ENCODE peak calls at places on chromosomes 11 and 22, in eight cellular contexts. One of them, this sample, is unnamed.

GRCh38 chr11:19306570-19306969 is 65.8 kb upstream of the E2F8 start:
- DNase-seq in keratinocyte: no peak
- DNase-seq in neural progenitor cell: no peak
- DNase-seq in mesendoderm: no peak
- DNase-seq in colonic mucosa: no peak
- DNase-seq in mammary epithelial cell: no peak
- DNase-seq in SK-N-SH: no peak
- DNase-seq in endothelial cell of umbilical vein: no peak
- DNase-seq in this sample: no peak

GRCh38 chr11:2768471-2769408 is 68.9 kb upstream of the KCNQ1OT1 start:
- DNase-seq in endothelial cell of umbilical vein: no peak
- DNase-seq in mesendoderm: peak; percentile 50
- DNase-seq in keratinocyte: no peak
- DNase-seq in mammary epithelial cell: peak; percentile 47
- DNase-seq in colonic mucosa: peak; percentile 11
- DNase-seq in neural progenitor cell: no peak
- DNase-seq in SK-N-SH: no peak
- DNase-seq in this sample: peak; percentile 89

GRCh38 chr22:43829904-43830851 is 18.1 kb upstream of the EFCAB6 start:
- DNase-seq in SK-N-SH: peak; percentile 62
- DNase-seq in mesendoderm: no peak
- DNase-seq in mammary epithelial cell: no peak
- DNase-seq in endothelial cell of umbilical vein: no peak
- DNase-seq in colonic mucosa: no peak
- DNase-seq in keratinocyte: no peak
- DNase-seq in neural progenitor cell: no peak
- DNase-seq in this sample: peak; percentile 83

GRCh38 chr22:41524283-41524682 is 20.0 kb downstream of the POLR3H start:
- DNase-seq in endothelial cell of umbilical vein: peak; percentile 29
- DNase-seq in neural progenitor cell: no peak
- DNase-seq in keratinocyte: no peak
- DNase-seq in mesendoderm: no peak
- DNase-seq in mammary epithelial cell: no peak
- DNase-seq in SK-N-SH: no peak
- DNase-seq in colonic mucosa: peak; percentile 40
- DNase-seq in this sample: no peak

GRCh38 chr11:20043992-20044391 is 116.3 kb downstream of the DBX1 start:
- DNase-seq in SK-N-SH: no peak
- DNase-seq in keratinocyte: no peak
- DNase-seq in mesendoderm: no peak
- DNase-seq in mammary epithelial cell: no peak
- DNase-seq in colonic mucosa: no peak
- DNase-seq in neural progenitor cell: no peak
- DNase-seq in endothelial cell of umbilical vein: no peak
- DNase-seq in this sample: no peak

GRCh38 chr11:1225386-1226225 is 2.7 kb downstream of the MUC5B start:
- DNase-seq in colonic mucosa: peak; percentile 17
- DNase-seq in endothelial cell of umbilical vein: no peak
- DNase-seq in mammary epithelial cell: no peak
- DNase-seq in keratinocyte: no peak
- DNase-seq in neural progenitor cell: peak; percentile 2
- DNase-seq in mesendoderm: no peak
- DNase-seq in SK-N-SH: peak; percentile 30
- DNase-seq in this sample: no peak

GRCh38 chr11:6647282-6647679 is 8.3 kb downstream of the DCHS1 start:
- DNase-seq in colonic mucosa: peak; percentile 34
- DNase-seq in keratinocyte: no peak
- DNase-seq in endothelial cell of umbilical vein: peak; percentile 67
- DNase-seq in mammary epithelial cell: no peak
- DNase-seq in SK-N-SH: peak; percentile 73
- DNase-seq in neural progenitor cell: no peak
- DNase-seq in mesendoderm: peak; percentile 38
- DNase-seq in this sample: peak; percentile 78

GRCh38 chr11:3126901-3127691 is 38.0 kb downstream of the OSBPL5 start:
- DNase-seq in neural progenitor cell: no peak
- DNase-seq in SK-N-SH: no peak
- DNase-seq in mammary epithelial cell: no peak
- DNase-seq in mesendoderm: no peak
- DNase-seq in keratinocyte: no peak
- DNase-seq in endothelial cell of umbilical vein: no peak
- DNase-seq in colonic mucosa: no peak
- DNase-seq in this sample: no peak

GRCh38 chr11:44286268-44286880 is 23.6 kb downstream of the ALX4 start:
- DNase-seq in keratinocyte: no peak
- DNase-seq in mammary epithelial cell: peak; percentile 44
- DNase-seq in mesendoderm: peak; percentile 90
- DNase-seq in colonic mucosa: peak; percentile 33
- DNase-seq in neural progenitor cell: peak; percentile 82
- DNase-seq in SK-N-SH: peak; percentile 86
- DNase-seq in endothelial cell of umbilical vein: peak; percentile 41
- DNase-seq in this sample: peak; percentile 66

GRCh38 chr11:14974723-14975587 is 2.8 kb upstream of the CALCA start:
- DNase-seq in endothelial cell of umbilical vein: peak; percentile 52
- DNase-seq in colonic mucosa: peak; percentile 55
- DNase-seq in mesendoderm: peak; percentile 92
- DNase-seq in neural progenitor cell: peak; percentile 84
- DNase-seq in mammary epithelial cell: peak; percentile 33
- DNase-seq in SK-N-SH: peak; percentile 65
- DNase-seq in keratinocyte: no peak
- DNase-seq in this sample: peak; percentile 64

GRCh38 chr11:17526326-17526725 is 17.9 kb downstream of the USH1C start:
- DNase-seq in SK-N-SH: no peak
- DNase-seq in neural progenitor cell: no peak
- DNase-seq in mesendoderm: no peak
- DNase-seq in keratinocyte: no peak
- DNase-seq in colonic mucosa: no peak
- DNase-seq in endothelial cell of umbilical vein: no peak
- DNase-seq in mammary epithelial cell: no peak
- DNase-seq in this sample: no peak

GRCh38 chr11:123100378-123101085 is 38.6 kb upstream of the HSPA8 start:
- DNase-seq in mammary epithelial cell: no peak
- DNase-seq in colonic mucosa: no peak
- DNase-seq in mesendoderm: no peak
- DNase-seq in neural progenitor cell: no peak
- DNase-seq in endothelial cell of umbilical vein: no peak
- DNase-seq in SK-N-SH: no peak
- DNase-seq in keratinocyte: no peak
- DNase-seq in this sample: peak; percentile 64

GRCh38 chr11:24386551-24387404 is 110.1 kb upstream of the LUZP2 start:
- DNase-seq in mesendoderm: peak; percentile 82
- DNase-seq in neural progenitor cell: peak; percentile 58
- DNase-seq in colonic mucosa: no peak
- DNase-seq in SK-N-SH: peak; percentile 13
- DNase-seq in endothelial cell of umbilical vein: peak; percentile 38
- DNase-seq in keratinocyte: no peak
- DNase-seq in mammary epithelial cell: peak; percentile 8
- DNase-seq in this sample: peak; percentile 65

GRCh38 chr11:44957051-44957515 is 6.4 kb upstream of the TP53I11 start:
- DNase-seq in keratinocyte: no peak
- DNase-seq in mesendoderm: no peak
- DNase-seq in mammary epithelial cell: no peak
- DNase-seq in neural progenitor cell: peak; percentile 67
- DNase-seq in colonic mucosa: no peak
- DNase-seq in endothelial cell of umbilical vein: no peak
- DNase-seq in SK-N-SH: no peak
- DNase-seq in this sample: no peak

GRCh38 chr11:95119361-95120060 is 29.9 kb downstream of the ENDOD1 start:
- DNase-seq in SK-N-SH: no peak
- DNase-seq in mammary epithelial cell: peak; percentile 94
- DNase-seq in colonic mucosa: no peak
- DNase-seq in endothelial cell of umbilical vein: no peak
- DNase-seq in keratinocyte: peak; percentile 44
- DNase-seq in neural progenitor cell: no peak
- DNase-seq in mesendoderm: no peak
- DNase-seq in this sample: no peak

GRCh38 chr11:60563553-60564235 is 48.5 kb downstream of the MS4A13 start:
- DNase-seq in colonic mucosa: no peak
- DNase-seq in neural progenitor cell: no peak
- DNase-seq in endothelial cell of umbilical vein: no peak
- DNase-seq in mammary epithelial cell: peak; percentile 65
- DNase-seq in SK-N-SH: no peak
- DNase-seq in mesendoderm: peak; percentile 16
- DNase-seq in keratinocyte: no peak
- DNase-seq in this sample: no peak

GRCh38 chr22:42720263-42721044 is at the start of gene A4GALT:
- DNase-seq in keratinocyte: no peak
- DNase-seq in neural progenitor cell: peak; percentile 73
- DNase-seq in mesendoderm: no peak
- DNase-seq in SK-N-SH: peak; percentile 63
- DNase-seq in colonic mucosa: no peak
- DNase-seq in mammary epithelial cell: no peak
- DNase-seq in endothelial cell of umbilical vein: no peak
- DNase-seq in this sample: peak; percentile 55

GRCh38 chr11:111066861-111067260 is 178.7 kb upstream of the POU2AF2 start:
- DNase-seq in keratinocyte: no peak
- DNase-seq in neural progenitor cell: no peak
- DNase-seq in colonic mucosa: no peak
- DNase-seq in SK-N-SH: no peak
- DNase-seq in endothelial cell of umbilical vein: no peak
- DNase-seq in mammary epithelial cell: peak; percentile 45
- DNase-seq in mesendoderm: no peak
- DNase-seq in this sample: no peak

GRCh38 chr11:106031210-106031845 is 9.3 kb upstream of the MSANTD4 start:
- DNase-seq in keratinocyte: no peak
- DNase-seq in endothelial cell of umbilical vein: peak; percentile 63
- DNase-seq in mesendoderm: no peak
- DNase-seq in SK-N-SH: no peak
- DNase-seq in neural progenitor cell: no peak
- DNase-seq in colonic mucosa: no peak
- DNase-seq in mammary epithelial cell: peak; percentile 61
- DNase-seq in this sample: peak; percentile 8

GRCh38 chr22:28514314-28514713 is 165.3 kb downstream of the TTC28 start:
- DNase-seq in neural progenitor cell: no peak
- DNase-seq in endothelial cell of umbilical vein: no peak
- DNase-seq in SK-N-SH: no peak
- DNase-seq in mammary epithelial cell: no peak
- DNase-seq in colonic mucosa: no peak
- DNase-seq in mesendoderm: no peak
- DNase-seq in keratinocyte: no peak
- DNase-seq in this sample: peak; percentile 9
- H3K9ac ChIP-seq in neural progenitor cell: no peak overlapping the region
- H3K9ac ChIP-seq in endothelial cell of umbilical vein: no peak overlapping the region
- H3K9ac ChIP-seq in SK-N-SH: no peak overlapping the region
- H3K9ac ChIP-seq in mammary epithelial cell: no peak overlapping the region
- H3K9ac ChIP-seq in colonic mucosa: no peak overlapping the region
- H3K9ac ChIP-seq in mesendoderm: no peak overlapping the region
- H3K9ac ChIP-seq in keratinocyte: no peak overlapping the region
- H3K9ac ChIP-seq in this sample: no peak overlapping the region

DNA sequence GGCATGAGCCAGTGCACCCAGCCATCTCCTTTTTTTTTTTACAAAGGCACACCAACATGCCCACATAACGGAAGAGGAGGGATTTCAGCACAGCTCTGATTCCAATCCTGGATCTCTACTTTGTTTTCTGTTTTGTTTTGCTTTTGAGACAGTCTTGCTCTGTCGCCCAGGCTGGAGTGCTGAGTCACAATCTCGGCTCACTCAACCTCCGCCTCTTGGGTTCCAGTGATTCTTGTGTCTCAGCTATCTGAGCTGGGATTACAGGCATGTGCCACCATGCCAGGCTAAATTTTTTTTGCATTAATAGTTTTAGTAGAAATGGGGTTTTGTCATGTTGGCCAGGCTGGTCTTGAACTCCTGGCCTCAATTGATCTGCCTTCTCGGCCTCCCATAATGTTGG is 28.1 kb downstream of the VSTM5 start:
- DNase-seq in mesendoderm: no peak
- DNase-seq in endothelial cell of umbilical vein: no peak
- DNase-seq in neural progenitor cell: no peak
- DNase-seq in SK-N-SH: no peak
- DNase-seq in colonic mucosa: no peak
- DNase-seq in mammary epithelial cell: peak; percentile 25
- DNase-seq in keratinocyte: no peak
- DNase-seq in this sample: peak; percentile 16
- H3K9ac ChIP-seq in mesendoderm: no peak overlapping the region
- H3K9ac ChIP-seq in endothelial cell of umbilical vein: no peak overlapping the region
- H3K9ac ChIP-seq in neural progenitor cell: no peak overlapping the region
- H3K9ac ChIP-seq in SK-N-SH: no peak overlapping the region
- H3K9ac ChIP-seq in colonic mucosa: no peak overlapping the region
- H3K9ac ChIP-seq in mammary epithelial cell: no peak overlapping the region
- H3K9ac ChIP-seq in keratinocyte: no peak overlapping the region
- H3K9ac ChIP-seq in this sample: no peak overlapping the region

GRCh38 chr11:66326261-66327111 is 9.6 kb upstream of the CD248 start:
- DNase-seq in mammary epithelial cell: no peak
- DNase-seq in colonic mucosa: no peak
- DNase-seq in neural progenitor cell: no peak
- DNase-seq in mesendoderm: no peak
- DNase-seq in keratinocyte: no peak
- DNase-seq in endothelial cell of umbilical vein: no peak
- DNase-seq in SK-N-SH: peak; percentile 79
- DNase-seq in this sample: peak; percentile 81
- H3K9ac ChIP-seq in mammary epithelial cell: no peak overlapping the region
- H3K9ac ChIP-seq in colonic mucosa: no peak overlapping the region
- H3K9ac ChIP-seq in neural progenitor cell: no peak overlapping the region
- H3K9ac ChIP-seq in mesendoderm: no peak overlapping the region
- H3K9ac ChIP-seq in keratinocyte: no peak overlapping the region
- H3K9ac ChIP-seq in endothelial cell of umbilical vein: no peak overlapping the region
- H3K9ac ChIP-seq in SK-N-SH: peak overlapping the region; percentile 62
- H3K9ac ChIP-seq in this sample: peak overlapping the region; percentile 76

GRCh38 chr22:26588749-26589366 is 1.1 kb downstream of the TPST2 start:
- DNase-seq in endothelial cell of umbilical vein: no peak
- DNase-seq in SK-N-SH: no peak
- DNase-seq in mammary epithelial cell: no peak
- DNase-seq in keratinocyte: no peak
- DNase-seq in colonic mucosa: no peak
- DNase-seq in mesendoderm: no peak
- DNase-seq in neural progenitor cell: no peak
- DNase-seq in this sample: no peak

GRCh38 chr22:26586556-26587325 is 3.2 kb downstream of the TPST2 start:
- DNase-seq in mammary epithelial cell: no peak
- DNase-seq in endothelial cell of umbilical vein: peak; percentile 96
- DNase-seq in neural progenitor cell: no peak
- DNase-seq in mesendoderm: no peak
- DNase-seq in SK-N-SH: no peak
- DNase-seq in keratinocyte: no peak
- DNase-seq in colonic mucosa: no peak
- DNase-seq in this sample: no peak

GRCh38 chr22:26589367-26589844 is 526 bp downstream of the TPST2 start:
- DNase-seq in neural progenitor cell: peak; percentile 54
- DNase-seq in colonic mucosa: peak; percentile 55
- DNase-seq in keratinocyte: no peak
- DNase-seq in SK-N-SH: peak; percentile 60
- DNase-seq in mammary epithelial cell: no peak
- DNase-seq in mesendoderm: peak; percentile 68
- DNase-seq in endothelial cell of umbilical vein: peak; percentile 23
- DNase-seq in this sample: peak; percentile 61

GRCh38 chr22:26589845-26590524 is at the start of gene TPST2:
- DNase-seq in colonic mucosa: peak; percentile 84
- DNase-seq in endothelial cell of umbilical vein: peak; percentile 76
- DNase-seq in SK-N-SH: peak; percentile 98
- DNase-seq in mammary epithelial cell: peak; percentile 68
- DNase-seq in mesendoderm: peak; percentile 84
- DNase-seq in keratinocyte: no peak
- DNase-seq in neural progenitor cell: peak; percentile 89
- DNase-seq in this sample: peak; percentile 91

GRCh38 chr22:26587991-26588613 is 1.8 kb downstream of the TPST2 start:
- DNase-seq in colonic mucosa: no peak
- DNase-seq in neural progenitor cell: no peak
- DNase-seq in mesendoderm: no peak
- DNase-seq in mammary epithelial cell: no peak
- DNase-seq in SK-N-SH: no peak
- DNase-seq in endothelial cell of umbilical vein: no peak
- DNase-seq in keratinocyte: no peak
- DNase-seq in this sample: peak; percentile 29
- H3K9ac ChIP-seq in colonic mucosa: no peak overlapping the region
- H3K9ac ChIP-seq in neural progenitor cell: no peak overlapping the region
- H3K9ac ChIP-seq in mesendoderm: no peak overlapping the region
- H3K9ac ChIP-seq in mammary epithelial cell: no peak overlapping the region
- H3K9ac ChIP-seq in SK-N-SH: no peak overlapping the region
- H3K9ac ChIP-seq in endothelial cell of umbilical vein: no peak overlapping the region
- H3K9ac ChIP-seq in keratinocyte: no peak overlapping the region
- H3K9ac ChIP-seq in this sample: no peak overlapping the region

GRCh38 chr22:23219317-23219716 is 39.0 kb downstream of the BCR start:
- DNase-seq in colonic mucosa: no peak
- DNase-seq in mesendoderm: no peak
- DNase-seq in endothelial cell of umbilical vein: no peak
- DNase-seq in SK-N-SH: no peak
- DNase-seq in mammary epithelial cell: no peak
- DNase-seq in neural progenitor cell: no peak
- DNase-seq in keratinocyte: no peak
- DNase-seq in this sample: no peak
- H3K9ac ChIP-seq in colonic mucosa: no peak overlapping the region
- H3K9ac ChIP-seq in mesendoderm: no peak overlapping the region
- H3K9ac ChIP-seq in endothelial cell of umbilical vein: peak overlapping the region; percentile 10
- H3K9ac ChIP-seq in SK-N-SH: no peak overlapping the region
- H3K9ac ChIP-seq in mammary epithelial cell: no peak overlapping the region
- H3K9ac ChIP-seq in neural progenitor cell: no peak overlapping the region
- H3K9ac ChIP-seq in keratinocyte: no peak overlapping the region
- H3K9ac ChIP-seq in this sample: no peak overlapping the region